ENCODE peak calls at places on chromosomes 5 and 9, in six cellular contexts. One of them, this sample, is unnamed.

GRCh38 chr5:159208508-159209437 is 580 bp downstream of the RNF145 start:
- DNase-seq in body of pancreas: peak; percentile 27
- DNase-seq in sigmoid colon: peak; percentile 70
- DNase-seq in neural crest cell: peak; percentile 35
- DNase-seq in thoracic aorta: no peak
- DNase-seq in bronchial epithelial cell: no peak
- DNase-seq in this sample: no peak

GRCh38 chr9:105158898-105159297 is 85.6 kb upstream of the SLC44A1 start:
- DNase-seq in neural crest cell: no peak
- DNase-seq in bronchial epithelial cell: no peak
- DNase-seq in sigmoid colon: no peak
- DNase-seq in thoracic aorta: no peak
- DNase-seq in body of pancreas: no peak
- DNase-seq in this sample: no peak

GRCh38 chr5:138873886-138874200 is 1.3 kb downstream of the LRRTM2 start:
- DNase-seq in body of pancreas: no peak
- DNase-seq in bronchial epithelial cell: no peak
- DNase-seq in sigmoid colon: no peak
- DNase-seq in thoracic aorta: no peak
- DNase-seq in neural crest cell: no peak
- DNase-seq in this sample: no peak

GRCh38 chr5:175840050-175840841 is 31.1 kb upstream of the CPLX2 start:
- DNase-seq in body of pancreas: no peak
- DNase-seq in bronchial epithelial cell: peak; percentile 42
- DNase-seq in sigmoid colon: no peak
- DNase-seq in thoracic aorta: no peak
- DNase-seq in neural crest cell: no peak
- DNase-seq in this sample: no peak

GRCh38 chr5:98954392-98955028 is 25.7 kb upstream of the CHD1 start:
- DNase-seq in neural crest cell: no peak
- DNase-seq in thoracic aorta: no peak
- DNase-seq in bronchial epithelial cell: no peak
- DNase-seq in body of pancreas: no peak
- DNase-seq in sigmoid colon: no peak
- DNase-seq in this sample: no peak

GRCh38 chr5:139588962-139589361 is 27.8 kb downstream of the UBE2D2 start:
- DNase-seq in bronchial epithelial cell: no peak
- DNase-seq in body of pancreas: no peak
- DNase-seq in sigmoid colon: no peak
- DNase-seq in thoracic aorta: no peak
- DNase-seq in neural crest cell: no peak
- DNase-seq in this sample: no peak

GRCh38 chr9:77417570-77417969 is 230.6 kb downstream of the GNA14 start:
- DNase-seq in thoracic aorta: no peak
- DNase-seq in neural crest cell: no peak
- DNase-seq in sigmoid colon: no peak
- DNase-seq in bronchial epithelial cell: peak; percentile 65
- DNase-seq in body of pancreas: no peak
- DNase-seq in this sample: no peak

GRCh38 chr9:127608104-127608966 is 3.7 kb upstream of the STXBP1 start:
- DNase-seq in sigmoid colon: peak; percentile 90
- DNase-seq in thoracic aorta: no peak
- DNase-seq in body of pancreas: peak; percentile 85
- DNase-seq in neural crest cell: peak; percentile 43
- DNase-seq in bronchial epithelial cell: peak; percentile 57
- DNase-seq in this sample: peak; percentile 71

GRCh38 chr9:123615381-123615780 is 259.4 kb downstream of the CRB2 start:
- DNase-seq in bronchial epithelial cell: no peak
- DNase-seq in thoracic aorta: no peak
- DNase-seq in neural crest cell: no peak
- DNase-seq in body of pancreas: no peak
- DNase-seq in sigmoid colon: no peak
- DNase-seq in this sample: no peak

GRCh38 chr9:116632990-116633441 is 54.1 kb upstream of the TRIM32 start:
- DNase-seq in neural crest cell: no peak
- DNase-seq in thoracic aorta: no peak
- DNase-seq in sigmoid colon: no peak
- DNase-seq in body of pancreas: no peak
- DNase-seq in bronchial epithelial cell: no peak
- DNase-seq in this sample: no peak

GRCh38 chr5:32076699-32077695 is 97.1 kb downstream of the GOLPH3 start:
- DNase-seq in thoracic aorta: no peak
- DNase-seq in body of pancreas: no peak
- DNase-seq in neural crest cell: peak; percentile 48
- DNase-seq in bronchial epithelial cell: peak; percentile 62
- DNase-seq in sigmoid colon: no peak
- DNase-seq in this sample: no peak

GRCh38 chr5:72246239-72246580 is 73.8 kb downstream of the MRPS27 start:
- DNase-seq in sigmoid colon: no peak
- DNase-seq in thoracic aorta: no peak
- DNase-seq in bronchial epithelial cell: peak; percentile 50
- DNase-seq in neural crest cell: no peak
- DNase-seq in body of pancreas: no peak
- DNase-seq in this sample: no peak

GRCh38 chr5:169874626-169875025 is 105.7 kb downstream of the INSYN2B start:
- DNase-seq in thoracic aorta: no peak
- DNase-seq in bronchial epithelial cell: no peak
- DNase-seq in sigmoid colon: no peak
- DNase-seq in body of pancreas: no peak
- DNase-seq in neural crest cell: no peak
- DNase-seq in this sample: no peak

GRCh38 chr9:87673446-87674109 is 52.3 kb upstream of the CTSL start:
- DNase-seq in neural crest cell: no peak
- DNase-seq in sigmoid colon: no peak
- DNase-seq in thoracic aorta: no peak
- DNase-seq in bronchial epithelial cell: no peak
- DNase-seq in body of pancreas: no peak
- DNase-seq in this sample: peak; percentile 24

GRCh38 chr5:136457390-136458094 is 92.2 kb upstream of the TRPC7 start:
- DNase-seq in bronchial epithelial cell: no peak
- DNase-seq in sigmoid colon: no peak
- DNase-seq in body of pancreas: peak; percentile 81
- DNase-seq in neural crest cell: no peak
- DNase-seq in thoracic aorta: no peak
- DNase-seq in this sample: no peak

GRCh38 chr5:157971466-157972324 is 112.8 kb upstream of the CLINT1 start:
- DNase-seq in thoracic aorta: no peak
- DNase-seq in sigmoid colon: peak; percentile 73
- DNase-seq in bronchial epithelial cell: no peak
- DNase-seq in neural crest cell: no peak
- DNase-seq in body of pancreas: no peak
- DNase-seq in this sample: no peak

GRCh38 chr9:121887553-121888437 is 205.3 kb downstream of the TTLL11 start:
- DNase-seq in neural crest cell: no peak
- DNase-seq in thoracic aorta: no peak
- DNase-seq in sigmoid colon: no peak
- DNase-seq in bronchial epithelial cell: no peak
- DNase-seq in body of pancreas: no peak
- DNase-seq in this sample: no peak

GRCh38 chr5:124790261-124790894 is 43.9 kb upstream of the ZNF608 start:
- DNase-seq in body of pancreas: no peak
- DNase-seq in neural crest cell: no peak
- DNase-seq in sigmoid colon: no peak
- DNase-seq in thoracic aorta: no peak
- DNase-seq in bronchial epithelial cell: peak; percentile 72
- DNase-seq in this sample: no peak

GRCh38 chr9:113042884-113043657 is 13.5 kb downstream of the ZFP37 start:
- DNase-seq in neural crest cell: no peak
- DNase-seq in sigmoid colon: no peak
- DNase-seq in body of pancreas: no peak
- DNase-seq in bronchial epithelial cell: no peak
- DNase-seq in thoracic aorta: no peak
- DNase-seq in this sample: no peak

GRCh38 chr5:142235050-142235797 is 89.6 kb downstream of the SPRY4 start:
- DNase-seq in thoracic aorta: no peak
- DNase-seq in bronchial epithelial cell: peak; percentile 40
- DNase-seq in sigmoid colon: no peak
- DNase-seq in body of pancreas: no peak
- DNase-seq in neural crest cell: peak; percentile 38
- DNase-seq in this sample: no peak

GRCh38 chr9:110996436-110997224 is 41.6 kb downstream of the LPAR1 start:
- DNase-seq in thoracic aorta: no peak
- DNase-seq in body of pancreas: peak; percentile 29
- DNase-seq in bronchial epithelial cell: no peak
- DNase-seq in neural crest cell: no peak
- DNase-seq in sigmoid colon: peak; percentile 89
- DNase-seq in this sample: peak; percentile 46

GRCh38 chr9:88680505-88681160 is 145.7 kb downstream of the NXNL2 start:
- DNase-seq in bronchial epithelial cell: no peak
- DNase-seq in neural crest cell: no peak
- DNase-seq in body of pancreas: no peak
- DNase-seq in thoracic aorta: no peak
- DNase-seq in sigmoid colon: no peak
- DNase-seq in this sample: no peak

GRCh38 chr9:87157366-87158031 is 210.2 kb upstream of the GAS1 start:
- DNase-seq in thoracic aorta: peak; percentile 13
- DNase-seq in body of pancreas: no peak
- DNase-seq in neural crest cell: no peak
- DNase-seq in sigmoid colon: no peak
- DNase-seq in bronchial epithelial cell: peak; percentile 18
- DNase-seq in this sample: no peak

GRCh38 chr9:134005381-134005780 is 13.3 kb upstream of the VAV2 start:
- DNase-seq in thoracic aorta: no peak
- DNase-seq in body of pancreas: no peak
- DNase-seq in sigmoid colon: no peak
- DNase-seq in neural crest cell: no peak
- DNase-seq in bronchial epithelial cell: no peak
- DNase-seq in this sample: no peak

GRCh38 chr9:18606281-18606680 is 132.3 kb downstream of the ADAMTSL1 start:
- DNase-seq in sigmoid colon: no peak
- DNase-seq in bronchial epithelial cell: no peak
- DNase-seq in body of pancreas: no peak
- DNase-seq in thoracic aorta: no peak
- DNase-seq in neural crest cell: no peak
- DNase-seq in this sample: no peak

GRCh38 chr5:159262472-159262858 is 625 bp upstream of the UBLCP1 start:
- DNase-seq in thoracic aorta: no peak
- DNase-seq in sigmoid colon: no peak
- DNase-seq in bronchial epithelial cell: peak; percentile 74
- DNase-seq in body of pancreas: no peak
- DNase-seq in neural crest cell: no peak
- DNase-seq in this sample: no peak

GRCh38 chr5:98813755-98814154 is 40.3 kb downstream of the RGMB start:
- DNase-seq in sigmoid colon: no peak
- DNase-seq in thoracic aorta: no peak
- DNase-seq in bronchial epithelial cell: no peak
- DNase-seq in body of pancreas: no peak
- DNase-seq in neural crest cell: no peak
- DNase-seq in this sample: no peak

GRCh38 chr9:109437286-109437685 is 60.8 kb downstream of the PTPN3 start:
- DNase-seq in sigmoid colon: no peak
- DNase-seq in neural crest cell: no peak
- DNase-seq in bronchial epithelial cell: no peak
- DNase-seq in body of pancreas: no peak
- DNase-seq in thoracic aorta: no peak
- DNase-seq in this sample: no peak

GRCh38 chr5:163079618-163080017 is 357.8 kb upstream of the CCNG1 start:
- DNase-seq in neural crest cell: no peak
- DNase-seq in body of pancreas: no peak
- DNase-seq in thoracic aorta: no peak
- DNase-seq in bronchial epithelial cell: no peak
- DNase-seq in sigmoid colon: no peak
- DNase-seq in this sample: no peak
- TF ChIP-seq CTCF in neural crest cell: peak; percentile 56
- TF ChIP-seq CTCF in body of pancreas: no peak
- TF ChIP-seq CTCF in thoracic aorta: no peak
- TF ChIP-seq CTCF in bronchial epithelial cell: no peak
- TF ChIP-seq CTCF in sigmoid colon: no peak
- TF ChIP-seq CTCF in this sample: no peak

GRCh38 chr5:119743927-119744326 is 114.6 kb downstream of the FAM170A start:
- DNase-seq in neural crest cell: peak; percentile 4
- DNase-seq in thoracic aorta: no peak
- DNase-seq in bronchial epithelial cell: peak; percentile 63
- DNase-seq in sigmoid colon: no peak
- DNase-seq in body of pancreas: peak; percentile 37
- DNase-seq in this sample: no peak
- TF ChIP-seq CTCF in neural crest cell: peak; percentile 69
- TF ChIP-seq CTCF in thoracic aorta: no peak
- TF ChIP-seq CTCF in bronchial epithelial cell: peak; percentile 76
- TF ChIP-seq CTCF in sigmoid colon: no peak
- TF ChIP-seq CTCF in body of pancreas: no peak
- TF ChIP-seq CTCF in this sample: no peak

GRCh38 chr5:61159841-61160240 is 2.4 kb downstream of the SMIM15 start:
- DNase-seq in thoracic aorta: no peak
- DNase-seq in neural crest cell: no peak
- DNase-seq in sigmoid colon: no peak
- DNase-seq in body of pancreas: no peak
- DNase-seq in bronchial epithelial cell: no peak
- DNase-seq in this sample: no peak

GRCh38 chr5:61162832-61163567 is 732 bp upstream of the SMIM15 start:
- DNase-seq in thoracic aorta: no peak
- DNase-seq in bronchial epithelial cell: peak; percentile 89
- DNase-seq in body of pancreas: peak; percentile 21
- DNase-seq in neural crest cell: no peak
- DNase-seq in sigmoid colon: no peak
- DNase-seq in this sample: no peak

GRCh38 chr5:61162010-61162831 is at the start of gene SMIM15:
- DNase-seq in sigmoid colon: peak; percentile 93
- DNase-seq in body of pancreas: peak; percentile 91
- DNase-seq in bronchial epithelial cell: peak; percentile 76
- DNase-seq in thoracic aorta: peak; percentile 54
- DNase-seq in neural crest cell: peak; percentile 80
- DNase-seq in this sample: peak; percentile 92

GRCh38 chr5:61160497-61160896 is 1.8 kb downstream of the SMIM15 start:
- DNase-seq in bronchial epithelial cell: no peak
- DNase-seq in neural crest cell: no peak
- DNase-seq in thoracic aorta: no peak
- DNase-seq in body of pancreas: no peak
- DNase-seq in sigmoid colon: no peak
- DNase-seq in this sample: no peak

DNA sequence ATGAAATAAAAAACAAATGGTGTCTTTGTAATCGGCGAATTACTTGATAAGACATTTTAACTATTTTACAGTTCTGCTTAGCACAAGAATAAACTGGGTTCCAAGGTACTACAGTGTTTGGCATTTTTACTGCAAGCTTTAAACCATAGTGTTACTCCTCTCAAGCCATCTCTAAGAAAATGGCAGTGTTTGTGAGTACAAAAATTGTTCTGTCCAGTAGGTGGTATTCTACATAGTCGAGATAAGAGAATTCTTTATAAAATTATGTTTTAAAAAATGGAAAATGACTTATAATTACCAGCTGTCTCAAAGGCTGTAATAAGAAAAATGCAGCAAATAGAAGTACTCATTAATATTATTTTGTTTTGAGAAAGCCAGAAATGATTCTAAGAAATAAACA is 3.2 kb downstream of the SMIM15 start:
- DNase-seq in body of pancreas: no peak
- DNase-seq in sigmoid colon: no peak
- DNase-seq in bronchial epithelial cell: no peak
- DNase-seq in thoracic aorta: no peak
- DNase-seq in neural crest cell: no peak
- DNase-seq in this sample: no peak
- TF ChIP-seq CTCF in body of pancreas: no peak
- TF ChIP-seq CTCF in sigmoid colon: no peak
- TF ChIP-seq CTCF in bronchial epithelial cell: no peak
- TF ChIP-seq CTCF in thoracic aorta: no peak
- TF ChIP-seq CTCF in neural crest cell: peak; percentile 39
- TF ChIP-seq CTCF in this sample: no peak

GRCh38 chr9:33498387-33498786 is 24.7 kb upstream of the NOL6 start:
- DNase-seq in neural crest cell: no peak
- DNase-seq in body of pancreas: no peak
- DNase-seq in sigmoid colon: no peak
- DNase-seq in thoracic aorta: no peak
- DNase-seq in bronchial epithelial cell: peak; percentile 42
- DNase-seq in this sample: no peak
- TF ChIP-seq CTCF in neural crest cell: peak; percentile 54
- TF ChIP-seq CTCF in body of pancreas: no peak
- TF ChIP-seq CTCF in sigmoid colon: no peak
- TF ChIP-seq CTCF in thoracic aorta: no peak
- TF ChIP-seq CTCF in bronchial epithelial cell: peak; percentile 4
- TF ChIP-seq CTCF in this sample: no peak

This sample was measured in lung.